ENCODE peak calls at places on chromosomes 1 and 21, in seven cellular contexts. K is MM.1S, B is fibroblast of mammary gland, C is H1, M is cardiac muscle cell, E is heart left ventricle, D is K562. Y is an unnamed sample.

GRCh38 chr1:113975211-113975895 is 3.9 kb upstream of the OLFML3 start:
- DNase-seq in K (no peak), B (no peak), C (no peak), M (no peak), E (no peak), D (no peak), Y (no peak)

GRCh38 chr1:45458894-45459293 is 32.1 kb downstream of the TESK2 start:
- DNase-seq in K (no peak), B (no peak), C (no peak), M (no peak), E (no peak), D (no peak), Y (no peak)

GRCh38 chr1:61921435-61921834 is 179.2 kb downstream of the PATJ start:
- DNase-seq in K (no peak), B (peak; percentile 5), C (no peak), M (no peak), E (no peak), D (no peak), Y (no peak)

GRCh38 chr1:31628931-31629582 is 11.6 kb downstream of the HCRTR1 start:
- DNase-seq in K (no peak), B (no peak), C (no peak), M (no peak), E (no peak), D (no peak), Y (no peak)

GRCh38 chr1:244075247-244075722 is 24.2 kb downstream of the ZBTB18 start:
- DNase-seq in K (no peak), B (no peak), C (peak; percentile 45), M (no peak), E (no peak), D (no peak), Y (no peak)

GRCh38 chr1:172894345-172895049 is 156.2 kb downstream of the TNFSF18 start:
- DNase-seq in K (peak; percentile 21), B (no peak), C (no peak), M (no peak), E (no peak), D (no peak), Y (no peak)

GRCh38 chr1:52032785-52033131 is 852 bp downstream of the KTI12 start:
- DNase-seq in K (peak; percentile 49), B (peak; percentile 84), C (peak; percentile 56), M (peak; percentile 9), E (peak; percentile 29), D (peak; percentile 68), Y (no peak)

GRCh38 chr1:211013346-211014240 is 120.4 kb downstream of the KCNH1 start:
- DNase-seq in K (no peak), B (peak; percentile 11), C (no peak), M (peak; percentile 18), E (no peak), D (no peak), Y (no peak)

GRCh38 chr21:38831526-38832467 is 26.1 kb downstream of the ETS2 start:
- DNase-seq in K (peak; percentile 14), B (peak; percentile 100), C (no peak), M (no peak), E (peak; percentile 64), D (peak; percentile 79), Y (peak; percentile 52)

GRCh38 chr1:181166377-181167196 is 78.1 kb downstream of the IER5 start:
- DNase-seq in K (peak; percentile 87), B (peak; percentile 78), C (peak; percentile 80), M (peak; percentile 86), E (peak; percentile 67), D (peak; percentile 90), Y (no peak)

GRCh38 chr1:15322648-15323350 is 75.8 kb downstream of the FHAD1 start:
- DNase-seq in K (peak; percentile 29), B (no peak), C (no peak), M (no peak), E (peak; percentile 45), D (peak; percentile 84), Y (no peak)

GRCh38 chr1:212309967-212310366 is 24.8 kb downstream of the PPP2R5A start:
- DNase-seq in K (no peak), B (peak; percentile 29), C (no peak), M (no peak), E (no peak), D (no peak), Y (no peak)

GRCh38 chr1:234839663-234840062 is 229.7 kb upstream of the IRF2BP2 start:
- DNase-seq in K (no peak), B (no peak), C (no peak), M (no peak), E (no peak), D (peak; percentile 59), Y (no peak)

GRCh38 chr1:150012611-150013010 is 2.1 kb upstream of the OTUD7B start:
- DNase-seq in K (no peak), B (peak; percentile 35), C (no peak), M (no peak), E (no peak), D (no peak), Y (no peak)

GRCh38 chr1:58718435-58718834 is 18.6 kb upstream of the MYSM1 start:
- DNase-seq in K (no peak), B (no peak), C (no peak), M (peak; percentile 35), E (no peak), D (peak; percentile 12), Y (no peak)

GRCh38 chr1:45306905-45307304 is 19.8 kb upstream of the HPDL start:
- DNase-seq in K (no peak), B (no peak), C (no peak), M (no peak), E (no peak), D (no peak), Y (no peak)

GRCh38 chr1:44263191-44263944 is 50.1 kb downstream of the DMAP1 start:
- DNase-seq in K (no peak), B (no peak), C (no peak), M (no peak), E (no peak), D (no peak), Y (no peak)

GRCh38 chr1:44905276-44905675 is 62.2 kb upstream of the PTCH2 start:
- DNase-seq in K (no peak), B (peak; percentile 53), C (no peak), M (no peak), E (no peak), D (no peak), Y (no peak)

GRCh38 chr1:53121319-53122172 is 20.9 kb downstream of the SLC1A7 start:
- DNase-seq in K (no peak), B (peak; percentile 61), C (no peak), M (no peak), E (peak; percentile 77), D (no peak), Y (peak; percentile 79)

GRCh38 chr1:209674957-209675566 is at the start of gene G0S2:
- DNase-seq in K (no peak), B (peak; percentile 38), C (peak; percentile 71), M (peak; percentile 83), E (peak; percentile 87), D (peak; percentile 64), Y (no peak)

GRCh38 chr1:11227106-11228077 is 35.0 kb downstream of the MTOR start:
- DNase-seq in K (peak; percentile 74), B (no peak), C (no peak), M (no peak), E (no peak), D (peak; percentile 16), Y (no peak)

GRCh38 chr1:11233208-11233607 is 29.1 kb downstream of the MTOR start:
- DNase-seq in K (no peak), B (no peak), C (no peak), M (no peak), E (no peak), D (no peak), Y (no peak)

GRCh38 chr1:11229178-11229577 is 33.2 kb downstream of the MTOR start:
- DNase-seq in K (no peak), B (no peak), C (no peak), M (no peak), E (no peak), D (no peak), Y (no peak)
- H3K4me3 ChIP-seq in K (no peak overlapping the region), B (no peak overlapping the region), C (no peak overlapping the region), M (no peak overlapping the region), E (no peak overlapping the region), D (no peak overlapping the region), Y (no peak overlapping the region)

DNA sequence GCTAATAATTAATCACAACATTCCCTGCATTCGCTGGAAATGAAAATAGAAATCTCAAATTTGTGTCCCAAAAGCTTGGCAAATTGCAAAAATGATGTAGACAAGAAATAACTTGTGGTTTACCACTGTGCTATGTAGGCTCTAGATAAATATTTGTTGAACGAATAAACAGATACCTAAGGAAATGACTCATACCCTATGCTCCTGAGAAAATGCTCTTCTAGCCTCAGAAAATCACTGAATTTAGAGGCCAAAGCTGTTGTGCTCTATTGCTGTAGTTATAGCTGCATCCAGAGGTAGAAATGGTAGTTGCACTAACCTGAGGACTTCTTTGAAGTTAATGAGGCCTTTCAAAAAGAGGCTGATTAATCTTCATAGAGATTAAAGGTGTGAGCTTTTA is 142.0 kb upstream of the ZNHIT6 start:
- DNase-seq in K (peak; percentile 74), B (peak; percentile 94), C (no peak), M (no peak), E (no peak), D (no peak), Y (peak; percentile 66)
- TF ChIP-seq CTCF in K (peak; percentile 28), B (peak; percentile 64), C (no peak), M (peak; percentile 36), E (peak; percentile 11), D (no peak), Y (peak; percentile 37)

DNA sequence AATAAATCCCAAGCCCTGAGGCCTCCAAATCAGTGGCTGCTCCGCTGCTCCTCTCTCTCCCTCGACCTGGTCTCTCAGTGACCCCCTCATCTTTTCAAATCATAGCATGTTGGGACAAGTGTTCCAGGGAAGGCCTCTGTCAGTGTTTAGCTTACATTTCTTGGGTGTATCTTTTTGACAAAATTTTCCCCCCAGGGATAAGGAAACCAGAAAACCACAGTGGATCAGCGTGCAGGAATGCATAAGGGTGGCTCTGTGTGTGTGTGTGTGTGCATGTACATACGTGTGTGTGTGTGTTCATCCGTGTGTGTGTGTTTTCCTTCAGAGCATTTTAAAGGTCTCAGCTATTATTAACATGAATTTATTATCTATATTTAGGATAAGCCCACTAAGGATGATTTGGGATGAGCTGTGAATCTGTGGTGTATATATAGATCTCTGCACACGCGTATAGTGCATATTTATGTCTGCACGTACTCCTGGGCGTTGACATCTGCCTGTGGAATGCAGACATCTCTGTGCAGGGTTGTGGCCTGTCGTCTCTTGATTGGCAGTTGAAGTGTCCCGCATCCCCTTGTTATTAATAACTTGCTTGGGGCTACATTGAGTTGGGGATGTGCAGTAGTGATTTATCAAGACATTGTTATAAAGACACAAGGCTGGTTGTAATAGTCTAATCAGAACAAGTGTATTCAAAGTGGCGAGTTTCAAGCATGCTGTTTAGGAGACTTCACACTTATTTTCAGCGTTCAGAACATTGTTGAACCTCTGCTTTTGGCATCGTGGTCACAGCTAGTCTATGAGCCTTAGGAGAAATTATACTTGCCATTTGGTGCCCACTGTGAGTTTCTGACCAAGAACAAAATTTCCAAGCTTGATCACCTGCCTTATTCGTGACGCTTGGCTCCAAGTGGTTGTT is 55.6 kb downstream of the GALNT2 start:
- DNase-seq in K (peak; percentile 74), B (no peak), C (no peak), M (no peak), E (no peak), D (no peak), Y (no peak)
- H3K4me3 ChIP-seq in K (peak overlapping the region; percentile 47), B (no peak overlapping the region), C (no peak overlapping the region), M (no peak overlapping the region), E (no peak overlapping the region), D (no peak overlapping the region), Y (no peak overlapping the region)

DNA sequence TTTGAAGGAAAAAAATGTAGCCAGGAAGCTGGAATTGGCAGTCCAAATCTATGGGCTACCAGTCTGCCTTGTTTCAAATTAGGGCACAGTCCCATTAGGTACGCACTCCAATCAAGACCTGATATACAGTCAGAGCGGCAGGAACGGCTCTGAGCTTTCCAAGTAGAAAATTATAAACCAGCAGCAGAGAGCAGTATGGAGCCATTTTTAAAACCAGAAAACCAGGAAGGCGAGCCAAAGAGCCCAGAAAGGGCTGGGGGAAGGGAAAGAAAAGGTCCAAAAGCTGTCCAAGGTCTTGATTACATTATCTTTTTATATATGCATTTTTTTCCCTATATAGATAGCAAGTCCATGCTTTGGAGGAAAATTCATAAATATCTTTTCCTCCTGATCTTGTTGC is 719.0 kb downstream of the RWDD3 start:
- DNase-seq in K (no peak), B (peak; percentile 31), C (no peak), M (peak; percentile 55), E (no peak), D (no peak), Y (no peak)
- TF ChIP-seq CTCF in K (no peak), B (peak; percentile 15), C (no peak), M (peak; percentile 29), E (peak; percentile 22), D (no peak), Y (peak; percentile 20)

Y was measured in retinal pigment epithelial cell.